ENCODE peak calls at places on chromosomes 7 and 10, in six cellular contexts. W is germinal center; U is lower leg skin; C is caudate nucleus; Z is tibial nerve; T is activated naive CD8-positive, alpha-beta T cell treated with anti-CD3 and anti-CD28 coated beads, Interleukin-2, amount 50 U/mL, for 16 hours. N is an unnamed sample.

GRCh38 chr7:102125127-102125561 is 161.5 kb upstream of the SH2B2 start:
- DNase-seq in T (no peak), Z (peak; percentile 60), C (no peak), U (no peak), W (peak; percentile 31), N (no peak)

GRCh38 chr10:49518982-49519578 is 19.8 kb downstream of the ERCC6 start:
- DNase-seq in C (no peak), W (peak; percentile 62), Z (no peak), T (no peak), U (no peak), N (peak; percentile 72)

GRCh38 chr10:29539398-29539797 is 95.4 kb downstream of the SVIL start:
- DNase-seq in Z (no peak), T (no peak), U (no peak), W (no peak), C (no peak), N (no peak)

GRCh38 chr10:80196270-80196949 is 8.9 kb downstream of the ANXA11 start:
- DNase-seq in Z (no peak), W (no peak), T (no peak), U (no peak), C (no peak), N (no peak)

GRCh38 chr10:114271779-114272167 is 32.7 kb downstream of the VWA2 start:
- DNase-seq in Z (no peak), T (no peak), C (no peak), W (no peak), U (peak; percentile 82), N (no peak)

GRCh38 chr10:24891823-24892222 is 60.6 kb downstream of the PRTFDC1 start:
- DNase-seq in T (no peak), C (no peak), W (no peak), Z (no peak), U (no peak), N (no peak)

GRCh38 chr10:44830022-44830421 is 81.1 kb upstream of the TMEM72 start:
- DNase-seq in T (no peak), C (no peak), W (no peak), Z (no peak), U (no peak), N (no peak)

GRCh38 chr7:31058122-31058521 is 6.0 kb downstream of the ADCYAP1R1 start:
- DNase-seq in Z (no peak), C (no peak), U (no peak), T (no peak), W (no peak), N (no peak)

GRCh38 chr10:82538272-82538671 is 663.3 kb downstream of the NRG3 start:
- DNase-seq in U (no peak), Z (no peak), C (no peak), W (no peak), T (no peak), N (no peak)

GRCh38 chr10:78550090-78550489 is 516.4 kb downstream of the RPS24 start:
- DNase-seq in U (no peak), T (no peak), Z (no peak), W (no peak), C (no peak), N (no peak)

GRCh38 chr7:7911756-7912155 is 56.8 kb upstream of the GLCCI1 start:
- DNase-seq in W (no peak), Z (no peak), C (no peak), T (no peak), U (no peak), N (no peak)

GRCh38 chr10:6713120-6713519 is 133.0 kb upstream of the PRKCQ start:
- DNase-seq in W (no peak), Z (no peak), U (no peak), C (no peak), T (no peak), N (no peak)

GRCh38 chr7:39609084-39609461 is 14.3 kb upstream of the RALA start:
- DNase-seq in Z (no peak), C (no peak), W (no peak), T (no peak), U (no peak), N (no peak)

GRCh38 chr7:139106959-139107358 is 2.6 kb downstream of the ZC3HAV1 start:
- DNase-seq in W (peak; percentile 33), T (no peak), C (no peak), Z (no peak), U (no peak), N (no peak)

GRCh38 chr7:31729195-31729804 is 42.3 kb downstream of the PPP1R17 start:
- DNase-seq in C (no peak), T (no peak), U (no peak), Z (no peak), W (no peak), N (no peak)

GRCh38 chr7:151192002-151192539 is 5.0 kb upstream of the ASB10 start:
- DNase-seq in U (no peak), T (no peak), C (no peak), Z (no peak), W (no peak), N (no peak)

GRCh38 chr10:104640339-104641149 is 546 bp upstream of the SORCS3 start:
- DNase-seq in U (no peak), C (peak; percentile 55), W (no peak), T (no peak), Z (no peak), N (no peak)

GRCh38 chr10:94489976-94490788 is 55.4 kb upstream of the HELLS start:
- DNase-seq in C (no peak), Z (no peak), T (no peak), U (no peak), W (no peak), N (no peak)

GRCh38 chr10:91420868-91421267 is 10.7 kb downstream of the HECTD2 start:
- DNase-seq in Z (no peak), T (no peak), U (no peak), C (no peak), W (no peak), N (no peak)

GRCh38 chr7:96407427-96407826 is 85.5 kb upstream of the SLC25A13 start:
- DNase-seq in T (no peak), U (no peak), Z (no peak), C (no peak), W (no peak), N (no peak)